ENCODE peak calls at places on chromosomes 1 and 21, in four cellular contexts. T, O, V and K are unnamed samples.

GRCh38 chr1:3453891-3454810 is at the start of gene ARHGEF16:
- DNase-seq in T (no peak), O (no peak), V (peak), K (peak)

GRCh38 chr1:231724876-231725647 is 98.5 kb downstream of the DISC1 start:
- DNase-seq in T (peak), O (no peak), V (no peak), K (peak)

GRCh38 chr1:32893198-32894018 is 7.1 kb downstream of the HPCA start:
- DNase-seq in T (no peak), O (peak), V (no peak), K (peak)

GRCh38 chr1:32250893-32251716 is at the start of gene LCK:
- DNase-seq in T (no peak), O (no peak), V (peak), K (no peak)

GRCh38 chr21:42974832-42975820 is 764 bp downstream of the PKNOX1 start:
- DNase-seq in T (peak), O (peak), V (peak), K (peak)

GRCh38 chr1:13899856-13900255 is 199.9 kb downstream of the PRDM2 start:
- DNase-seq in T (peak), O (no peak), V (no peak), K (peak)

GRCh38 chr1:151277249-151277648 is 4.8 kb upstream of the ZNF687 start:
- DNase-seq in T (no peak), O (no peak), V (no peak), K (no peak)

GRCh38 chr1:12176298-12177118 is 9.7 kb downstream of the TNFRSF1B start:
- DNase-seq in T (no peak), O (no peak), V (no peak), K (no peak)

GRCh38 chr1:152143147-152143845 is 15.7 kb downstream of the RPTN start:
- DNase-seq in T (no peak), O (no peak), V (no peak), K (no peak)

GRCh38 chr1:18337757-18338156 is 143.0 kb upstream of the KLHDC7A start:
- DNase-seq in T (no peak), O (no peak), V (no peak), K (no peak)

GRCh38 chr1:147892731-147893214 is 9.8 kb upstream of the GJA8 start:
- DNase-seq in T (peak), O (peak), V (no peak), K (no peak)

GRCh38 chr1:244050835-244051444 is at the start of gene ZBTB18:
- DNase-seq in T (peak), O (no peak), V (no peak), K (peak)

GRCh38 chr1:63868220-63868897 is 94.5 kb downstream of the ROR1 start:
- DNase-seq in T (no peak), O (peak), V (no peak), K (no peak)

GRCh38 chr21:45381865-45382697 is 22.9 kb upstream of the COL18A1 start:
- DNase-seq in T (no peak), O (peak), V (no peak), K (no peak)

GRCh38 chr1:12851779-12852178 is 3.3 kb upstream of the HNRNPCL1 start:
- DNase-seq in T (peak), O (no peak), V (no peak), K (peak)

GRCh38 chr1:173356211-173356762 is 120.8 kb upstream of the PRDX6 start:
- DNase-seq in T (peak), O (no peak), V (no peak), K (no peak)

GRCh38 chr1:218425647-218426342 is 80.7 kb downstream of the TGFB2 start:
- DNase-seq in T (peak), O (no peak), V (no peak), K (peak)

GRCh38 chr1:66695121-66695520 is 57.1 kb upstream of the DYNLT5 start:
- DNase-seq in T (no peak), O (no peak), V (no peak), K (no peak)

GRCh38 chr1:18549131-18549530 is 68.4 kb downstream of the KLHDC7A start:
- DNase-seq in T (no peak), O (no peak), V (no peak), K (no peak)

GRCh38 chr1:228059536-228060457 is 22.7 kb upstream of the ARF1 start:
- DNase-seq in T (no peak), O (no peak), V (no peak), K (peak)

GRCh38 chr1:23533288-23534130 is 2.5 kb upstream of the E2F2 start:
- DNase-seq in T (peak), O (no peak), V (no peak), K (no peak)

GRCh38 chr1:23529146-23530088 is 1.6 kb downstream of the E2F2 start:
- DNase-seq in T (no peak), O (no peak), V (no peak), K (peak)

GRCh38 chr1:23530089-23530749 is 814 bp downstream of the E2F2 start:
- DNase-seq in T (no peak), O (no peak), V (peak), K (no peak)

GRCh38 chr1:23530750-23531651 is at the start of gene E2F2:
- DNase-seq in T (peak), O (peak), V (peak), K (peak)

DNA sequence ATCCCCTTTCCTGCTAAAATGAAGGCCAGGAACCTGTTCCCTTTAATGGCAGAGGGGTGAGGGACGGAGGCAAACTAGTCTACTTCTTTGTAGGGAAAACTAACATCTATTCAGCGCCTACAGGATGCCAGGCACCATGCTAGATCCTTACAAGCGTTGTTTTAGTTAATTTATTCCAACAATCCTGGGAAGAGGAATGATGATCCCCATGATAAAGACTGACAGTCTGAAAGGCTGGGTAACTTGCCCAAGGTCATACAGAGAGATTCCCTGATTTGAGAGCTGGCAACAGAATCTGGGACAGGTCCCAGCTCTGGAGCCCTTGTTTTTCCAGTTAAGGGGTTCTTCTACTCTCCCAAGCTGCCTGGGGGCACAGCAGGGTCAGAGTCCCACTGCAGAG is 662 bp upstream of the E2F2 start:
- DNase-seq in T (no peak), O (no peak), V (no peak), K (no peak)
- H3K4me3 ChIP-seq in T (peak), O (peak), V (peak), K (peak)

GRCh38 chr1:162633327-162633762 is 1.1 kb downstream of the DDR2 start:
- DNase-seq in T (no peak), O (no peak), V (no peak), K (peak)
- H3K4me3 ChIP-seq in T (peak), O (peak), V (peak), K (peak)

GRCh38 chr1:159188375-159188788 is 16.3 kb upstream of the ACKR1 start:
- DNase-seq in T (peak), O (peak), V (peak), K (peak)
- H3K4me3 ChIP-seq in T (no peak), O (peak), V (peak), K (no peak)

GRCh38 chr1:182962554-182963115 is 9.7 kb upstream of the SHCBP1L start:
- DNase-seq in T (peak), O (peak), V (peak), K (peak)
- H3K4me3 ChIP-seq in T (peak), O (no peak), V (no peak), K (peak)

GRCh38 chr1:84887261-84887934 is 5.6 kb downstream of the LPAR3 start:
- DNase-seq in T (peak), O (no peak), V (no peak), K (peak)

GRCh38 chr1:84890581-84890980 is 2.4 kb downstream of the LPAR3 start:
- DNase-seq in T (no peak), O (no peak), V (no peak), K (no peak)

GRCh38 chr1:84885469-84885868 is 7.5 kb downstream of the LPAR3 start:
- DNase-seq in T (no peak), O (no peak), V (no peak), K (no peak)

GRCh38 chr1:84889437-84889836 is 3.6 kb downstream of the LPAR3 start:
- DNase-seq in T (no peak), O (no peak), V (no peak), K (no peak)

DNA sequence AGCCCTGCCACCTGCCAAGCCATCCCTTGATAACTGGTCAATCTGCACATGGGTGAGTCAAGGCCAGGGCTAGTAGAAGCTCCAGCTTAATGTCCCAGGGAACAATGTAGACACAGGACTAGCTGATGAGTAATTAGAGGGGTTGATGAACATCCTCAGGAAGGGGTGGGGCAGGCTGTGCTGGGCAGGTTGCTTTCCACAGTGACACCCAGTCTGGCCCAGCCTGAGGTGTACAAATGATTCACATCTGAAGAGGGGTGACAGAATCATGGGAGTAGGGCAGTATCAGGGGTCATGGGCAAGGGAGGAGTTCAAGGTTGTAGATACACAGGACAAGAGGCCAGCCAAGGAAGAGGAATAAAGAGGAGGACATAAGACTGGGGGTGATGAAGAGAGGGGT is 4.3 kb downstream of the LPAR3 start:
- DNase-seq in T (no peak), O (no peak), V (no peak), K (no peak)
- H3K4me3 ChIP-seq in T (no peak), O (no peak), V (no peak), K (no peak)

DNA sequence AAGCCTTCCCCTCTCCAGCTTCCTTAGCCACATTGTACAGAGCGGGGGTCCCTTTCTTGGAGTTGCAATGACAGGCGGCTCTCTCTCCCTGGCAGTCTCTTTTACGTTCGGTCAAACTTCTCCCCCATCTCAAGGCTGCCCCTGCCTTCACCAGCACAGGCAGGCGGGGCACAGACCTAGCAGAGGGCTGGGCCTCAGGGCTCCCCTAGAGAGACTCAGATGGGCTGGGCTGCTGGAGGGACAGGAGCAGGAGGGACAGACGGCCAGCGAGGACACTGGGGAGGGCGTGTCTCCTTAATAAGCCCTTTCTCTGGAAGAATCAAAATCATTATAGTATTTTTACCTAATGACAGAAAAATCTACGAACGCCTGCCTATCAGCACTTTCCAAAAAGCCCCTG is 79.6 kb downstream of the CASZ1 start:
- DNase-seq in T (no peak), O (no peak), V (no peak), K (no peak)
- H3K4me3 ChIP-seq in T (no peak), O (no peak), V (peak), K (no peak)

GRCh38 chr1:168229893-168230292 is 4.1 kb downstream of the SFT2D2 start:
- DNase-seq in T (no peak), O (no peak), V (no peak), K (no peak)
- H3K4me3 ChIP-seq in T (no peak), O (no peak), V (no peak), K (no peak)

GRCh38 chr1:51744506-51745303 is 127.8 kb downstream of the OSBPL9 start:
- DNase-seq in T (no peak), O (no peak), V (no peak), K (no peak)
- H3K4me3 ChIP-seq in T (no peak), O (no peak), V (no peak), K (no peak)

DNA sequence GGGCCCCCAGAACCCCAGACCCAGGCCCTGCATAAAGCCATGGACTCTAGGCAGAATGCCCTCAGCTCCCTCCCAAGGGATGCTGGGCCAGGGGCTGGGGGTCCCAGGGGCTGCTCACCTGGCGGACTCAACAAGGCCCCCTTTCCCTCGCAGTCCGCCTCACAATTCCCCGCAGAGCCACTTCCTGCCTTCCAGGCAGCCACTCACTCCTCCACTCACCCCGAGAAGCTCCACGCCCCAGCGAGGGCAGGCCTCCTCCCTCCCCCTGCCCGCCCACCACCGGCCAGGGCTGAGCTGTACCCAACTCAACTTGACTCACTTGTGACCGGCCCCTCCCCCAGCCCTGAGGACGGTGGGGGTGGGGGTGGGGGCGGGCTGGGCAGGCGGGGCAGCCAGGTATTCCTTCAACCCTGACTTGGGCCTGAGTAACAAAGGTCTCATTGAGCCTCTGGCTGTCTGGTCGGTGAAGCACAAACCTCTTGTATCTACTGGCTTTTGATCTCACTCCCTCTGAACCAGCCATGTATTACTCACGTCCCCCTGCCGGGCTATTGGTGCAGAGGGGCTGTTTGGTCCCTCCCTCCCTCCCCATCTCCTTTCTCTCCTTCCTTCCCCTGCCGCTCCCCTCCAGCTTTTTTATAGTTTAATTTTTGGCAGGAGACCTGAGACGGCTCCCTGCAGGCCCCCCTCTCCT is 5.9 kb downstream of the BLACAT1 start:
- DNase-seq in T (peak), O (no peak), V (no peak), K (peak)
- H3K4me3 ChIP-seq in T (no peak), O (no peak), V (no peak), K (no peak)

GRCh38 chr21:39218082-39218409 is 34.8 kb upstream of the PSMG1 start:
- DNase-seq in T (no peak), O (no peak), V (no peak), K (no peak)

GRCh38 chr21:39216290-39216689 is 33.0 kb upstream of the PSMG1 start:
- DNase-seq in T (no peak), O (no peak), V (no peak), K (no peak)

GRCh38 chr21:39215078-39215477 is 31.8 kb upstream of the PSMG1 start:
- DNase-seq in T (no peak), O (no peak), V (no peak), K (no peak)

GRCh38 chr21:39220150-39220549 is 36.9 kb upstream of the PSMG1 start:
- DNase-seq in T (no peak), O (no peak), V (no peak), K (no peak)

DNA sequence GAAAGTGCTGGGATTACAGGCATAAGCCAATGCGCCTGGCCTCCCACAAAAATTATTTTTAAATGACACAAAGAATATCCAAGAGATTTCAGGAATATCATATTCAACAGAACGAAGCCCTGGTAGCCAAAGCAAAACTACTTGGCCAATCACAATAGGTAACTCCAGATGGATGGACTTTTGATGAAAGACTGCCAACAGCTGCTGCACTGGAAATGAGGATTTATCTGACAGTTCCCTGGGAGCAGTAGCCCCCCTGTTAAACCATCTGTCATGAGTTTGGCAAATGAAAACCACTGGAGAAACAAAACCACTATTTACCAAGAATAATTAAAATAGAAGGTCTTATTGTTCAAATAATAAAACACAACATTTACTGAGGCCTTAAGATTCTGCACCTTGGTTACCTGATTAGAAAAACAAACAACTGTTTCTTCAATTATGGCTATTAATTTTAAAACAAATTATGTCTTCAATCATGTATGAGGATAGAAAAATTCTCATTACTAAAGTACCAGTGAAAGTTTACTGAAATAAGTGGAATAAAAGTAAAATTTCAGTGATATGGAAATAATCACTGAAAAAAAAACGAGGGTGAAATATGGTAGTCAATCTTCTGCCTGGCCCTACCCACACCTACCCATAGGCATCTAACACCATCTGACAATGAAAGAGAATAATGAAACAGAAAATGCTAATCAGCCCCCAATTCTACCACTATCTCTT is 34.3 kb upstream of the PSMG1 start:
- DNase-seq in T (no peak), O (no peak), V (no peak), K (no peak)
- H3K4me3 ChIP-seq in T (no peak), O (no peak), V (no peak), K (no peak)